ENCODE peak calls at places on chromosomes 13 and 19, in four cellular contexts. V, K, S and C are unnamed samples.

GRCh38 chr19:23823952-23824389 is 65.3 kb upstream of the ZNF681 start:
- DNase-seq in S (no peak), V (no peak), K (no peak), C (no peak)

GRCh38 chr19:1481893-1482360 is 2.9 kb upstream of the C19orf25 start:
- DNase-seq in V (no peak), K (no peak), S (no peak), C (no peak)

GRCh38 chr19:34482380-34483250 is 1.1 kb downstream of the WTIP start:
- DNase-seq in S (peak), K (no peak), V (no peak), C (peak)

GRCh38 chr19:42540071-42540553 is 11.8 kb upstream of the CEACAM1 start:
- DNase-seq in V (no peak), K (peak), S (no peak), C (no peak)

GRCh38 chr13:75647126-75647784 is 11.1 kb downstream of the LMO7 start:
- DNase-seq in V (no peak), S (no peak), K (no peak), C (no peak)

GRCh38 chr13:73215807-73216206 is 157.0 kb downstream of the KLF5 start:
- DNase-seq in K (peak), S (no peak), V (no peak), C (no peak)

GRCh38 chr19:5627395-5627904 is 4.6 kb downstream of the SAFB start:
- DNase-seq in K (peak), V (peak), S (no peak), C (no peak)

GRCh38 chr19:5245631-5246553 is 94.7 kb downstream of the PTPRS start:
- DNase-seq in K (no peak), V (no peak), S (no peak), C (no peak)

GRCh38 chr13:99385161-99385560 is 78.0 kb upstream of the GPR183 start:
- DNase-seq in K (no peak), S (no peak), V (no peak), C (no peak)

GRCh38 chr13:113399755-113400149 is 35.8 kb upstream of the GRTP1 start:
- DNase-seq in S (no peak), K (no peak), V (no peak), C (peak)

GRCh38 chr13:73416093-73416492 is 357.3 kb downstream of the KLF5 start:
- DNase-seq in S (no peak), K (no peak), V (no peak), C (no peak)

GRCh38 chr19:57566396-57567256 is 7.0 kb upstream of the ZNF550 start:
- DNase-seq in S (no peak), K (no peak), V (no peak), C (no peak)

GRCh38 chr13:92355213-92355612 is 871.4 kb upstream of the GPC6 start:
- DNase-seq in V (peak), K (no peak), S (no peak), C (no peak)

GRCh38 chr19:2540646-2541454 is 64.9 kb downstream of the GADD45B start:
- DNase-seq in V (peak), K (peak), S (peak), C (peak)

GRCh38 chr19:30649934-30650614 is 277.9 kb downstream of the ZNF536 start:
- DNase-seq in K (no peak), S (peak), V (peak), C (no peak)

GRCh38 chr19:2191456-2191931 is 27.8 kb downstream of the DOT1L start:
- DNase-seq in V (no peak), K (no peak), S (no peak), C (no peak)

DNA sequence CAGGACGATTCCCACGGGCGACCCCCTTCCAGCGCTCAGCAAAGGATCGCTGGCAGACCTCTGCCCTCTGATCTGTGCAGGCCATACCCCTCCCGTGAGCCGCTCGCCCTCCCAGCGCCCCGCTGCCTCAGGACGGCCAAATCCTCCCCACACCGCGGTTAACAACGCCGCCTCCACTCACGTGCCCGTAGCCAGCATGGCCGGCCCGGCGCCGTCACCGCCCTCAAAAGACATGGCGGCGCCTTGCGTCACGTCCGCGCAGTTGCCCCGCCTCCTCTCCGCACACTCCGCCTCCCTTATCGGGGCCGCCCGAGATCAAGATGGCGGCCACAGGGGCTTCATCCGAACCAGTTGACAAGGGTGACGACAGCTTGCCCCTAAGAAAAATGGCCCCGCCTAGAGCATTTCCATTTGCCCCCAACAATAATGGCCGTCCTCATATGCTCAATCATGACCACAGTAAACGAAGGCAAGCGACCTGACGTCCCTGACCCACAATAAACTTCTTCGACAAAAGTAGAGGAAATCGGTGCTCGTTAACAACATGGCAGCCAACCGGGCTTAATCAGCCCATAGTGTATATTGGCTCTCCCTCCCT is 634 bp downstream of the AKT1S1 start:
- DNase-seq in K (peak), S (peak), V (peak), C (peak)
- TF ChIP-seq POLR2A in K (no peak), S (peak), V (peak), C (peak)

DNA sequence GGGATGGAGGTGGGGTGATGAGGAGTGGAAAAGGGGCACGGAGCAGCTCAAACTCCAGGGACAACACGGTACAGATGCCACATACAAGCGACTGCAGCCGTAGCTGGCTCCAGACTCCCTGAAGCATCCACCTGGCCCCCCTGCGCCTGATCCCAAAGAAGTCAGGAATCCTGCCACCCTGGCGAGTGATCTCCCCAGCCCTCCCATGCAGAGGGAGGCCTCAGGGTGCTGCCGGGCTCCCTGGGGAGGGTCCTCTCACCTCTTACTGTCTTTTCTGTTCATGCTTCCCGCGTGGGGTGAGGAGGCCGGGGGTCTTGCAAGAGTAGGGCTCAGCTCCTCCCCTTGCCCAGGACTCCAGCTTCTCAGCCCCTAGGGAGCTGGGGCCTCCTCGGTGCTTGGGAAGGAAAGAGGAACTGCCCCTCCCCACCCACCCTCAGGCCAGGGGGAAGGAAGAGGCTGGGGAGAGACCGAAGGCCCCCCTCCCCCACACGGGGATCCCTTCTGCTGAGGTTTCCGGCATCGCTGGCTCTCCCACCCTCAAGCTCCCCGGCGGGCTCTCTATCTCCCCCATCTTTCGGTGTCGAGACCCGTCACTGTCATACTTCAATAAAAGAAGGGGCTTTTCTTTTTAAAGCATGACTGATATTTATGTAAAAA is at the start of gene RASGRP4:
- DNase-seq in S (no peak), V (no peak), K (no peak), C (no peak)
- TF ChIP-seq EP300 in S (no peak), V (no peak), K (no peak), C (no peak)

DNA sequence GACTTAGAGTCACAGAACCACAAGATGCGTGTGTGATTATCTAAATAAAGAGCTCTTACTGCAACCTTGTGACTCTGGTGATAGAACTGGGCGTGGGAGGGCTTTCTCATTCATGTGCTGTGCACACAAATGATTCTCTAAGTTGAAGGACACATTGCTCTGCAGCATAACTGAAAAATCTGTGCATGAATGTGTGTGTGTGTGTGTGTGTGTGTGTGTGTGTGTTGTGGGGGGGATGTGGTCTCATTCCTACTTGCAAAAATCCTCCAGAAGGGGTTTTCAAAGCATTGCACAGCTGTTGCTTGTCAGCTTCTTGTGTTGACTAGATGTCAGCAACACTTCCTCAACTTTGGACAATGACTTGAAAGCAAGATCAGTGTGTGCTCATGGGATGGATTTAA is 22.4 kb downstream of the LRCH1 start:
- DNase-seq in K (no peak), V (no peak), S (no peak), C (no peak)
- H3K27ac ChIP-seq in K (no peak), V (no peak), S (no peak), C (no peak)

DNA sequence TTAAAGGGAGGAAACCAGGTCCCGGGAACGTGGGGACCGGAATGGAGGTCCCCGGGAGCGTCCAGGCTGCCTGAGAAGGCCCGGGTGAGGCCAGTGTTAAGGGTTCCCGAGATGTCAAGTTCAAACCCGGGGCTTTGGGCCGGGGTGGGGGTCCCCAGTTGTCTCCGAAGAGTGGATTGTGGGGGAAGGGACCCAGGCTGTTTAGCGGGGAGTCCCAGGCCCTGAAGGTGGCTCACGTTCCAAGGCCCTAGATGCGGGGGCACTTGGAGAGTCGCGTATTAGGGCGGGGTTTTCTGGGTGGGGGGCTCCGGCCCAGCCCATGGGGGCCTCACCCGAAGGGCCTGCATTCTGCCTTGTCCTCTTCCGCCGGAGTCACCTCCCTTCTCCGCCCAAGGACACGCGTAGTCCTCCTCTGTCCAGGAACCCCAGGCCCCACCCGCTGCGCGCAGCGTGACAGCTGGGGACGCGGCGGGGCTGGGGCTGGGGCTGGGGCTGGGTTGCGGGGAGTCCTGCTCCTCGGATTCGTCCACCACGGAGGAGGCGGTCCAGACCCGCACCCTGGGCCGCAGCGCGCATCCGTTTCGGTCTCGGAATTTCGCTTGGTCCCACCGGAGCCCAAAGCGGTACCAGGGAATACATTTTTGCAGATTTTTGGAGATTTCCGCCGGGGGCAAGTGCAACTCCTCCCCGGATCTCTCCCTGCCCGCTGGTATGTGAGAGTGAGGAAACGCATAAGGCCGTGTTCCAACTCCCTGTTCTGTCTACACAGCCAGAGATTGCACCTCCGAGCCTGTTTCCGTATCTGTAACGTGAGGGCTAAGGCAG is at the start of gene COX7A1:
- DNase-seq in S (no peak), K (no peak), V (peak), C (peak)
- TF ChIP-seq POLR2A in S (no peak), K (no peak), V (peak), C (peak)

GRCh38 chr19:16463991-16464575 is 7.7 kb downstream of the EPS15L1 start:
- DNase-seq in S (no peak), K (no peak), V (no peak), C (no peak)
- TF ChIP-seq EP300 in S (no peak), K (no peak), V (no peak), C (no peak)

GRCh38 chr13:40897058-40897457 is 107.6 kb downstream of the SLC25A15 start:
- DNase-seq in V (no peak), K (no peak), S (no peak), C (no peak)

GRCh38 chr13:40895207-40895606 is 105.8 kb downstream of the SLC25A15 start:
- DNase-seq in S (no peak), V (no peak), K (no peak), C (no peak)

DNA sequence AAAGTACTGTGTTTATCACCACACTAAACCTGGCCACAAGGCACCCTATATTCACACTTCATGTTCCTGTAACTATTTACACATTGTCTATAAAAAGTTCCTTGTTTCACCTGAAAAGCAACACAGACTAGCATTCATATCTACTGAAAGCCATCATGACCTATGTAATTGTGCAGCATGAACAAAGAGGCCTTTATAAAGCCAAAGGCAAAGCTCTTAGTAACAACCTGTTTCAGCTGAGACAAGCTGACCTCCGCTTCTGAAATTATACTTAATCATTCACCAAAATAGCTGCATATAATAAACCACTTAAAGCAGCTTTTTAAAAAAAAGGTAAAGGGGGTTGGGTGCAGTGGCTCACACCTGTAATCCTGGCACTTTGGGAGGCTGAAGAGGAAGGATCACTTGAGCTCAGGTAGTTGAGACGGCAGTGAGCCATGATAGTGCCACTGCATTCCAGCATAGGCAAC is 106.3 kb downstream of the SLC25A15 start:
- DNase-seq in S (no peak), V (no peak), K (no peak), C (peak)
- H3K27ac ChIP-seq in S (no peak), V (no peak), K (peak), C (no peak)

GRCh38 chr19:6767081-6767356 is 216 bp downstream of the SH2D3A start:
- DNase-seq in K (no peak), S (no peak), V (no peak), C (no peak)

GRCh38 chr19:6766357-6767080 is 716 bp downstream of the SH2D3A start:
- DNase-seq in S (no peak), V (no peak), K (no peak), C (no peak)

GRCh38 chr19:6767357-6768235 is at the start of gene SH2D3A:
- DNase-seq in S (peak), V (no peak), K (peak), C (peak)

GRCh38 chr19:6768236-6768785 is 1.1 kb upstream of the SH2D3A start:
- DNase-seq in S (no peak), K (no peak), V (no peak), C (no peak)

DNA sequence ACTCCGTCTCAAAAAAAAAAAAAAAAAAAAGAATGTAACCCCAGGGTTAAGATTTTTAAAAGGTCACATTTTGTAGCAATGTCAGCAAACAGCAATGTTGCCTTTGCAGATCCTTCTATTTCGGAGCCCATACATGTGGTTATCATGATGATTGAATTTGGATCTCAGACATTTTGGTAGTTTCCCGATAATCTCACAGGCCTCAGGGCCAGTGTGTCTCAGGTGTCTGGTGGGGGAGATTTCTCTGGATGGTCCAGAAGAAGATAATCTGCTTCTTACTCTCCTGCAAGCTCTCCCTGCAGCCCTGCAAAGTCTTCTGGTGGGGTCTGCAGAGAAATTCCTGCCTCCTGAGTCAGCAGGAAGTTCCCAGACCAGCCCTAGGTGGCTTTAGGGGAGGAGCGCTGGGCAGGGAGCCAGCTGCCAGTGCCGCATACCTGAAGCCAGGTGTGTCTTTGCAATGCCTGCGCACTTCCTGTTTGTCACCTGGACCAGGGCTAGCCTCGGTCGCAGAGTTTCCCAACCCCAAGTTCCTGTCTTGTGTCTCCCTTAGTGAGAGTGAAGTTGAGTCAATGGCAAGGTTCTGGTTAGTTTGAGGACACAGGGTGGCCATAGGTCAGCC is 1.4 kb downstream of the SH2D3A start:
- DNase-seq in S (no peak), K (peak), V (no peak), C (peak)
- TF ChIP-seq POLR2A in S (no peak), K (no peak), V (no peak), C (peak)

DNA sequence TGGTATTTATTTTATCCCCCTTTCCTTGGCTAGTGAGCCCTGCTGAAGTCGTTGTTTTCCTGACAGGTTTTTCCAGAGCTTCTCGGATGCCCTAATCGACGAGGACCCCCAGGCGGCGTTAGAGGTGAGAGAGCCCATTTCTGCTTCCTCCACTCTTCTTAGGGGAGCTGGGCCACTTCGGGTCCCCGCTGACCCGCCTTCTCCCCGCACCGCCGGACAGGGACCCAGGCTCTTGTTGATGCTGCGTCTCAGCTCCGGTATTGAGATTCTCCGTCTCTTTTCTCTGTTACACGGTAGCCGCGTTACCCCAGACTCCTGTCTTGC is 306 bp downstream of the SUGT1 start:
- DNase-seq in K (no peak), V (no peak), S (peak), C (no peak)
- TF ChIP-seq EP300 in K (no peak), V (no peak), S (no peak), C (no peak)